ENCODE peak calls at places on chromosomes 13 and 19, in four cellular contexts. Z is body of pancreas, K is A549, D is thyroid gland. Y is an unnamed sample.

GRCh38 chr13:112158961-112159360 is 92.0 kb downstream of the SOX1 start:
- DNase-seq in Z (no peak), K (no peak), D (no peak), Y (no peak)

GRCh38 chr13:38602261-38602660 is 84.6 kb upstream of the FREM2 start:
- DNase-seq in Z (no peak), K (no peak), D (no peak), Y (peak)

GRCh38 chr13:33015791-33016323 is 366 bp upstream of the KL start:
- DNase-seq in Z (no peak), K (no peak), D (peak), Y (no peak)

GRCh38 chr13:29526741-29527140 is 68.7 kb downstream of the SLC7A1 start:
- DNase-seq in Z (no peak), K (no peak), D (no peak), Y (no peak)

GRCh38 chr19:43620061-43621001 is 902 bp upstream of the ZNF428 start:
- DNase-seq in Z (no peak), K (no peak), D (no peak), Y (no peak)

GRCh38 chr19:38734426-38735256 is 9.6 kb downstream of the CAPN12 start:
- DNase-seq in Z (no peak), K (peak), D (no peak), Y (no peak)

GRCh38 chr19:38693380-38694223 is 46.2 kb downstream of the ACTN4 start:
- DNase-seq in Z (peak), K (peak), D (peak), Y (peak)

GRCh38 chr13:48853381-48854102 is 122.2 kb upstream of the FNDC3A start:
- DNase-seq in Z (no peak), K (no peak), D (no peak), Y (peak)

GRCh38 chr13:98525452-98525851 is 51.5 kb downstream of the STK24 start:
- DNase-seq in Z (no peak), K (no peak), D (no peak), Y (no peak)

GRCh38 chr13:23856008-23856750 is 33.0 kb downstream of the MIPEP start:
- DNase-seq in Z (no peak), K (no peak), D (no peak), Y (no peak)

GRCh38 chr19:36136975-36137686 is 2.7 kb upstream of the CAPNS1 start:
- DNase-seq in Z (peak), K (peak), D (peak), Y (peak)

GRCh38 chr13:27177852-27178251 is 6.2 kb upstream of the USP12 start:
- DNase-seq in Z (no peak), K (no peak), D (no peak), Y (no peak)

GRCh38 chr13:69274231-69274630 is 833.4 kb upstream of the ATXN8OS start:
- DNase-seq in Z (no peak), K (no peak), D (no peak), Y (no peak)

GRCh38 chr13:74158028-74158427 is 23.8 kb upstream of the KLF12 start:
- DNase-seq in Z (no peak), K (no peak), D (no peak), Y (no peak)

GRCh38 chr13:94162289-94162688 is 317.2 kb downstream of the DCT start:
- DNase-seq in Z (no peak), K (no peak), D (no peak), Y (no peak)

GRCh38 chr19:45863840-45864628 is at the start of gene FOXA3:
- DNase-seq in Z (peak), K (peak), D (no peak), Y (peak)

GRCh38 chr13:75705395-75705794 is 69.3 kb downstream of the LMO7 start:
- DNase-seq in Z (no peak), K (peak), D (no peak), Y (peak)

GRCh38 chr19:23916991-23917390 is 2.3 kb downstream of the ZNF726 start:
- DNase-seq in Z (no peak), K (no peak), D (peak), Y (no peak)

GRCh38 chr13:87280139-87280538 is 391.0 kb upstream of the SLITRK5 start:
- DNase-seq in Z (no peak), K (no peak), D (no peak), Y (no peak)

GRCh38 chr19:14440049-14440448 is 6.9 kb downstream of the PKN1 start:
- DNase-seq in Z (no peak), K (no peak), D (peak), Y (peak)

GRCh38 chr19:18223860-18224524 is 2.2 kb downstream of the PDE4C start:
- DNase-seq in Z (peak), K (no peak), D (no peak), Y (peak)

GRCh38 chr13:70203661-70204229 is 95.5 kb upstream of the KLHL1 start:
- DNase-seq in Z (no peak), K (no peak), D (no peak), Y (peak)

GRCh38 chr19:8487137-8487851 is 15.1 kb downstream of the PRAM1 start:
- DNase-seq in Z (no peak), K (no peak), D (no peak), Y (no peak)

GRCh38 chr19:45632468-45633196 is 6.6 kb downstream of the EML2 start:
- DNase-seq in Z (peak), K (peak), D (peak), Y (peak)

GRCh38 chr13:60645552-60646138 is 248.6 kb downstream of the TDRD3 start:
- DNase-seq in Z (no peak), K (no peak), D (no peak), Y (no peak)

GRCh38 chr13:74273591-74273990 is 139.4 kb upstream of the KLF12 start:
- DNase-seq in Z (no peak), K (no peak), D (no peak), Y (no peak)

GRCh38 chr13:77313923-77314322 is 13.0 kb downstream of the MYCBP2 start:
- DNase-seq in Z (no peak), K (no peak), D (no peak), Y (no peak)

GRCh38 chr13:101946411-101946810 is 455.4 kb downstream of the FGF14 start:
- DNase-seq in Z (no peak), K (no peak), D (no peak), Y (no peak)

GRCh38 chr19:23547816-23548430 is 139.1 kb downstream of the ZNF675 start:
- DNase-seq in Z (no peak), K (no peak), D (no peak), Y (no peak)

GRCh38 chr19:38267780-38268430 is 3.5 kb downstream of the SPINT2 start:
- DNase-seq in Z (peak), K (peak), D (peak), Y (no peak)

GRCh38 chr13:110897024-110897423 is 17.8 kb downstream of the ANKRD10 start:
- DNase-seq in Z (no peak), K (no peak), D (no peak), Y (no peak)

GRCh38 chr13:110902370-110902769 is 12.5 kb downstream of the ANKRD10 start:
- DNase-seq in Z (no peak), K (no peak), D (no peak), Y (no peak)

GRCh38 chr13:110894086-110894485 is 20.8 kb downstream of the ANKRD10 start:
- DNase-seq in Z (no peak), K (no peak), D (no peak), Y (no peak)

GRCh38 chr13:110893571-110893970 is 21.3 kb downstream of the ANKRD10 start:
- DNase-seq in Z (no peak), K (no peak), D (no peak), Y (peak)

DNA sequence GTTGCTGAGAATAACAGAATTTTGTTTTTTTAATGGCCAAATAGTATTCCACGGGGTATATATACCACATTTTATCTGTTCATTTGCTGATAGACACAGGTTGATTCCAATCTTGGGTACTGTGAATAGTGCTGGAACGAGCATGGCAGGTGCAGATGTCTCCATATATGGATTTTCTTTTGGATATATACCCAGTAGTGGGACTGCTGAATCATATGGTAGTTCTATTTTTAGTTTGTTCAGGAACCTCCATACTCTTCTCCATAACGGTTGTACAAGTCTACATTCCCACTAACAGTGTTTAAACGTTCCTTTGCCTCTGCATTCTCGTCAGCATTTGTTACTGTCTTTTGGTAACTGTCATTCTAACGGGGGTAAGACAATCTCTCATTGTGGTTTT is 17.3 kb downstream of the ANKRD10 start:
- DNase-seq in Z (no peak), K (no peak), D (no peak), Y (no peak)
- TF ChIP-seq POLR2A in Z (no peak), K (no peak), D (no peak), Y (no peak)

DNA sequence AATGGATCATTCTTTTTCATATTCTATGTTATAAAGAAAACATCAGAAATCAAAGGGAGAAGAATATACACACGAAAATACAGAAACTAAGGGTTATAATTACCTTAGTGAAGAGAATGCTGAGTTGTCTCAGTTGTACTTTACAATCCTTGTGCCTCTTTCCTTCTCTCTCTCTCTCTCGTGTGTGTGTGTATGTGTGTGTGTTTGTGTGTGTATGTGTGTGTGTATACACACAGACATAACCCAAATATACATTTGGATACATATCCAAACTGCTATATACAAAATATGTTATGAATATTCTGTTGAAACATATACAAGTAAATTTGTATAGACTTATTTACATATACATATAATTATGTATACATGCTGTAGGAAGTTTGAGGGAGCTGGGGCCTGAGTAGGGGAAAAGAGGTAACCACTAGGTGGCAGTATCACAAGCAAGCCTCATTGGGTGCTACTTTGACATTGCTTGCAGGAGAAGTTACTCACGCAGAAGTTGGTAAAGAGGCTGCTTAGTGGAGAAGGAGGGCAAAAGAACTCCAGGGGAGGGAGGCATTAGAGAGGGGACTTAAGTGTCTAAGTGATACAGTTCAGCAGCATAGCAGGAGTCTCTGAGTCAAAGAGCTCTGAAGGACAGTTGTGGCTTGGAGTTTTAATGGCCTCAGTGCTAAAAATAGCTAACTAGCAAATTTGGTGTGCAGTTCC is 465.1 kb upstream of the PCDH20 start:
- DNase-seq in Z (no peak), K (no peak), D (peak), Y (peak)
- TF ChIP-seq CTCF in Z (peak), K (peak), D (peak), Y (peak)

DNA sequence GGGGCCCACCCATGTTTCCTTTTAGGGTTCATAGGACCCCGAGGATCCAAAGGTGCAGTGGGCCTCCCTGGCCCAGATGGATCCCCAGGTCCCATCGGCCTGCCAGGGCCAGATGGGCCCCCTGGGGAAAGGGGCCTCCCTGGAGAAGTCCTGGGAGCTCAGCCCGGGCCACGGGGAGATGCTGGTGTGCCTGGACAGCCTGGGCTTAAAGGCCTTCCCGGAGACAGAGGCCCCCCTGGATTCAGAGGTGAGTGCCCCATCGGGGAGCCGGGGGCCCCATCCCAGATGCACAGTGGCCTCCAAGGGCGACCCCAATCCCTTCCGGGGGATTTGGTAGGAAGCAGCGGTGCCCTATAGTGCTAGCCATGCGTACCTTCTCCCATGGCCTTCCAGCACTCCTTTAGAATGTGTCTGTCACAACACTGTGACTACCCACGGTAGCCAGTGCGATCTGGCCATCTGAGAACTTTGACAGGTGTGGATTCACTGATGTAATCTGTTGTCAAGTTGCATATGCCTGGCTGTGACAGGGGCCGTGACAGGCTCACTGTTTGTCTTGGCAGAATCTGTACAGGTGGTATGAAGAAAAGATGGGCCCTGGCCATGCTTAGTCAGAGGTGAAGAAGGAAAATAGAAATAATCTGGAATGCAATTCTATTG is 88.5 kb downstream of the RAB20 start:
- DNase-seq in Z (no peak), K (no peak), D (no peak), Y (no peak)
- TF ChIP-seq POLR2A in Z (no peak), K (no peak), D (no peak), Y (no peak)

GRCh38 chr19:52343548-52343947 is 7.5 kb downstream of the ZNF610 start:
- DNase-seq in Z (peak), K (no peak), D (peak), Y (peak)
- TF ChIP-seq CTCF in Z (peak), K (no peak), D (peak), Y (peak)

DNA sequence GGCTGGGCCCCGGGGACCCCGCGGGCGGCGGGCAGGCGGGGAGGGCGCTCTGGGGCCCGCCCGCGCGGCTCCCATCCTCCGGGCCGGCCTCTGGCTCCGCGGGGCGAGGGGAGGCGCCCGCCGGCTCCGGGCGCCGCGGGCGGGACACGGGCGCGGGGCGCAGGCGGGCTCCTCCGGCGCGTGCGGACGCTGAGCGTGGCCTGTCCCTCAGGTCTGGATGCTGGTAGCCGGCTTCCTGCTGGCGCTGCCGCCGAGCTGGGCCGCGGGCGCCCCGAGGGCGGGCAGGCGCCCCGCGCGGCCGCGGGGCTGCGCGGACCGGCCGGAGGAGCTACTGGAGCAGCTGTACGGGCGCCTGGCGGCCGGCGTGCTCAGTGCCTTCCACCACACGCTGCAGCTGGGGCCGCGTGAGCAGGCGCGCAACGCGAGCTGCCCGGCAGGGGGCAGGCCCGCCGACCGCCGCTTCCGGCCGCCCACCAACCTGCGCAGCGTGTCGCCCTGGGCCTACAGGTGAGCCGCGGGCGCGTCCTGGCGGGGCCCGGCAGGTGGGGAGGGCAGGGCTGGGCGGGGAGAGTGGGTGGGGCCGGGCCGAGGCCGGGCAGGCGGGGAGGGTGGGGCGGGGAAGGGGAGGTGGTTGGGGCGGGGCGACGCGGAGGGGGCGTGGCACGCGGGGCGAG is 423 bp downstream of the IL17D start:
- DNase-seq in Z (peak), K (peak), D (peak), Y (peak)
- TF ChIP-seq POLR2A in Z (peak), K (peak), D (peak), Y (peak)

GRCh38 chr19:3234800-3235199 is 10.3 kb downstream of the CELF5 start:
- DNase-seq in Z (no peak), K (no peak), D (no peak), Y (no peak)
- TF ChIP-seq CTCF in Z (no peak), K (no peak), D (no peak), Y (no peak)

GRCh38 chr13:50911937-50912624 is 2.5 kb downstream of the RNASEH2B start:
- DNase-seq in Z (peak), K (peak), D (peak), Y (peak)
- TF ChIP-seq POLR2A in Z (no peak), K (no peak), D (no peak), Y (no peak)

DNA sequence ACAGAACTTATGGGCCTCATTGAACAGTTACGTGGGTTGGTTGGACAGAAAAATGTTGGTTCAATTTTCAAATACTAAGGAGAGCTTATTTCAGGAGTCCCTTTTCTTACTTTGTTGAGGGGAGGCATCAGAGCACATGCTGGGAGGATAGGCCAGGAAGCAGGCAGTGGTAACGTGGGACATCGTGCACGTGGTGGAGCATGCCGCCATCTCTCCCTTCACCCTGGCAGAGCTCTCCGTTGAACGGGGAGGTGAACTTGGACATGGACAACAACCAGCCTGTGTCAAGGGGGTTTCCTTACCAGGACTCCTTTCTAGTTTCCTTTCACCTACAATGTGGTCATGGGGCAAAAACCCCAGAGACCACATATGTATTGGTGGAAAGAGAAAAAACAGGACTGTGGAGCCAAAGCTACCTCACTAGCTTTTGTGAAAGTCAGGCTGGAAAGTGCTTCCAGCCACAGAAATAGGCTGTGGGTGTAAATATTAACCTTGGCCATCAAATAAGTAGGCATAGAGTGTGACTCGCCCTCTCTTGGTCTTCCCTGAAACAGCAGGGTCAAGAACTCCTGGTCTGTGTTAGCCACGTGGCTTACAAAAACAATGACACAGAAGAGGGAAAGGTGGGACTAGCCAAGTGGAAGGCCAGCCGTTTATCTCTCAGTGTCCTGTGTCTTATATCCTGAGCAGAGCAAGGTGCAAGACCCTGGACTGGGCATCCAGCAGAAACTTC is 14.4 kb downstream of the MICOS13 start:
- DNase-seq in Z (no peak), K (peak), D (no peak), Y (peak)
- TF ChIP-seq CTCF in Z (no peak), K (no peak), D (no peak), Y (no peak)

GRCh38 chr13:45713106-45713690 is 11.1 kb downstream of the CBY2 start:
- DNase-seq in Z (no peak), K (no peak), D (no peak), Y (no peak)
- TF ChIP-seq POLR2A in Z (no peak), K (no peak), D (no peak), Y (no peak)